ENCODE peak calls at places on chromosomes 3 and 15, in nine cellular contexts. P is effector memory CD4-positive, alpha-beta T cell; U is nephron progenitor cell; X is stimulated activated effector memory CD8-positive, alpha-beta T cell treated with anti-CD3 and anti-CD28 coated beads, Interleukin-12 subunit alpha, Interleukin-12 subunit beta, amount 100 ng/mL, for 72 hours; I is AG04450; C is mesendoderm; T is AG08396; K is left lobe of liver; F is AG10803. N is an unnamed sample.

GRCh38 chr3:193744048-193744821 is 151.2 kb downstream of the OPA1 start:
- DNase-seq in P (no peak), C (peak), T (no peak), U (no peak), F (no peak), K (no peak), X (no peak), I (no peak), N (no peak)

GRCh38 chr3:103767635-103768034 is 1332.8 kb downstream of the ZPLD1 start:
- DNase-seq in P (no peak), K (no peak), U (no peak), T (no peak), C (no peak), I (no peak), F (no peak), X (no peak), N (no peak)

GRCh38 chr15:91793771-91794170 is 59.7 kb upstream of the SLCO3A1 start:
- DNase-seq in F (peak), P (no peak), C (no peak), X (no peak), U (no peak), T (no peak), K (no peak), I (no peak), N (no peak)

GRCh38 chr3:72223116-72223515 is 438.2 kb upstream of the PROK2 start:
- DNase-seq in U (no peak), I (no peak), X (no peak), K (no peak), F (peak), T (no peak), C (no peak), P (no peak), N (no peak)

GRCh38 chr3:186888569-186888968 is 41.8 kb upstream of the ST6GAL1 start:
- DNase-seq in F (no peak), X (no peak), C (no peak), I (no peak), P (no peak), U (no peak), T (no peak), K (no peak), N (peak)

GRCh38 chr3:63687569-63688233 is 35.2 kb downstream of the SNTN start:
- DNase-seq in I (no peak), C (peak), P (no peak), U (no peak), F (peak), T (no peak), X (no peak), K (no peak), N (peak)

GRCh38 chr3:126118591-126118990 is 34.7 kb upstream of the SLC41A3 start:
- DNase-seq in C (no peak), K (peak), T (no peak), P (no peak), U (no peak), X (no peak), I (no peak), F (no peak), N (no peak)

GRCh38 chr3:171088984-171089754 is 62.6 kb upstream of the SLC2A2 start:
- DNase-seq in X (no peak), P (no peak), K (peak), U (no peak), I (peak), C (peak), F (peak), T (peak), N (peak)

GRCh38 chr15:62850318-62850717 is 192.2 kb upstream of the TPM1 start:
- DNase-seq in C (no peak), P (no peak), K (peak), X (no peak), F (no peak), I (no peak), U (no peak), T (no peak), N (no peak)

GRCh38 chr15:94346272-94346671 is 114.9 kb downstream of the MCTP2 start:
- DNase-seq in C (no peak), U (no peak), I (no peak), T (peak), K (no peak), P (no peak), X (no peak), F (peak), N (no peak)

N was measured in neural progenitor cell.